ENCODE peak calls at places on chromosomes 2 and 18, in ten cellular contexts. One of them, this sample, is unnamed.

GRCh38 chr18:7607535-7608173 is 40.5 kb downstream of the PTPRM start:
- DNase-seq in NCI-H1930: no peak
- DNase-seq in lower lobe of right lung: no peak
- DNase-seq in mesendoderm: no peak
- DNase-seq in MCF 10A: no peak
- DNase-seq in AG08396: no peak
- DNase-seq in stimulated activated CD4-positive, alpha-beta T cell treated with anti-CD3 and anti-CD28 coated beads, Interleukin-1b, Interleukin-23, amount 100 ng/mL, for 4 hours: no peak
- DNase-seq in amniotic stem cell: no peak
- DNase-seq in left ventricle myocardium superior: peak
- DNase-seq in T-cell: no peak
- DNase-seq in this sample: peak

GRCh38 chr18:23300211-23300887 is 152.7 kb upstream of the RIOK3 start:
- DNase-seq in NCI-H1930: no peak
- DNase-seq in lower lobe of right lung: no peak
- DNase-seq in mesendoderm: no peak
- DNase-seq in MCF 10A: no peak
- DNase-seq in AG08396: no peak
- DNase-seq in stimulated activated CD4-positive, alpha-beta T cell treated with anti-CD3 and anti-CD28 coated beads, Interleukin-1b, Interleukin-23, amount 100 ng/mL, for 4 hours: no peak
- DNase-seq in amniotic stem cell: no peak
- DNase-seq in left ventricle myocardium superior: no peak
- DNase-seq in T-cell: no peak
- DNase-seq in this sample: no peak

GRCh38 chr2:238461916-238462315 is 35.2 kb downstream of the ASB1 start:
- DNase-seq in NCI-H1930: no peak
- DNase-seq in lower lobe of right lung: no peak
- DNase-seq in mesendoderm: no peak
- DNase-seq in MCF 10A: no peak
- DNase-seq in AG08396: no peak
- DNase-seq in stimulated activated CD4-positive, alpha-beta T cell treated with anti-CD3 and anti-CD28 coated beads, Interleukin-1b, Interleukin-23, amount 100 ng/mL, for 4 hours: no peak
- DNase-seq in amniotic stem cell: no peak
- DNase-seq in left ventricle myocardium superior: no peak
- DNase-seq in T-cell: no peak
- DNase-seq in this sample: no peak

GRCh38 chr2:65438137-65438899 is 5.9 kb upstream of the SPRED2 start:
- DNase-seq in NCI-H1930: no peak
- DNase-seq in lower lobe of right lung: no peak
- DNase-seq in mesendoderm: peak
- DNase-seq in MCF 10A: no peak
- DNase-seq in AG08396: no peak
- DNase-seq in stimulated activated CD4-positive, alpha-beta T cell treated with anti-CD3 and anti-CD28 coated beads, Interleukin-1b, Interleukin-23, amount 100 ng/mL, for 4 hours: no peak
- DNase-seq in amniotic stem cell: no peak
- DNase-seq in left ventricle myocardium superior: no peak
- DNase-seq in T-cell: no peak
- DNase-seq in this sample: no peak

GRCh38 chr2:120831106-120831505 is 95.4 kb downstream of the GLI2 start:
- DNase-seq in NCI-H1930: no peak
- DNase-seq in lower lobe of right lung: no peak
- DNase-seq in mesendoderm: no peak
- DNase-seq in MCF 10A: no peak
- DNase-seq in AG08396: no peak
- DNase-seq in stimulated activated CD4-positive, alpha-beta T cell treated with anti-CD3 and anti-CD28 coated beads, Interleukin-1b, Interleukin-23, amount 100 ng/mL, for 4 hours: no peak
- DNase-seq in amniotic stem cell: no peak
- DNase-seq in left ventricle myocardium superior: peak
- DNase-seq in T-cell: no peak
- DNase-seq in this sample: no peak

GRCh38 chr2:38620282-38620977 is 17.7 kb upstream of the HNRNPLL start:
- DNase-seq in NCI-H1930: no peak
- DNase-seq in lower lobe of right lung: no peak
- DNase-seq in mesendoderm: no peak
- DNase-seq in MCF 10A: no peak
- DNase-seq in AG08396: peak
- DNase-seq in stimulated activated CD4-positive, alpha-beta T cell treated with anti-CD3 and anti-CD28 coated beads, Interleukin-1b, Interleukin-23, amount 100 ng/mL, for 4 hours: no peak
- DNase-seq in amniotic stem cell: no peak
- DNase-seq in left ventricle myocardium superior: no peak
- DNase-seq in T-cell: no peak
- DNase-seq in this sample: no peak

GRCh38 chr2:152740743-152741328 is 22.4 kb downstream of the ARL6IP6 start:
- DNase-seq in NCI-H1930: no peak
- DNase-seq in lower lobe of right lung: no peak
- DNase-seq in mesendoderm: peak
- DNase-seq in MCF 10A: peak
- DNase-seq in AG08396: peak
- DNase-seq in stimulated activated CD4-positive, alpha-beta T cell treated with anti-CD3 and anti-CD28 coated beads, Interleukin-1b, Interleukin-23, amount 100 ng/mL, for 4 hours: no peak
- DNase-seq in amniotic stem cell: peak
- DNase-seq in left ventricle myocardium superior: no peak
- DNase-seq in T-cell: no peak
- DNase-seq in this sample: no peak

GRCh38 chr2:167134381-167135072 is 246.2 kb downstream of the XIRP2 start:
- DNase-seq in NCI-H1930: no peak
- DNase-seq in lower lobe of right lung: no peak
- DNase-seq in mesendoderm: peak
- DNase-seq in MCF 10A: peak
- DNase-seq in AG08396: peak
- DNase-seq in stimulated activated CD4-positive, alpha-beta T cell treated with anti-CD3 and anti-CD28 coated beads, Interleukin-1b, Interleukin-23, amount 100 ng/mL, for 4 hours: no peak
- DNase-seq in amniotic stem cell: peak
- DNase-seq in left ventricle myocardium superior: no peak
- DNase-seq in T-cell: no peak
- DNase-seq in this sample: no peak

This sample was measured in gastrocnemius medialis.